ENCODE peak calls at places on chromosomes 1 and 21, in seven cellular contexts. K is upper lobe of right lung, X is HFF-Myc, L is mucosa of descending colon, B is esophagus squamous epithelium, U is cardiac fibroblast, N is IMR-90. M is an unnamed sample.

GRCh38 chr1:26213335-26213905 is 20.6 kb upstream of the CEP85 start:
- DNase-seq in K (no peak), L (no peak), N (no peak), B (no peak), U (no peak), X (no peak), M (no peak)

GRCh38 chr1:33306561-33307493 is 14.1 kb downstream of the A3GALT2 start:
- DNase-seq in X (no peak), U (no peak), K (peak), L (no peak), B (no peak), N (no peak), M (no peak)

GRCh38 chr21:42220138-42220701 is 1.3 kb downstream of the ABCG1 start:
- DNase-seq in N (peak), U (peak), L (peak), B (peak), K (no peak), X (no peak), M (peak)

GRCh38 chr1:155974208-155975165 is 3.9 kb downstream of the ARHGEF2 start:
- DNase-seq in L (no peak), K (no peak), X (no peak), N (no peak), U (no peak), B (no peak), M (no peak)

GRCh38 chr1:1430114-1430982 is 5.1 kb upstream of the VWA1 start:
- DNase-seq in N (peak), K (peak), L (peak), U (peak), B (no peak), X (no peak), M (peak)

GRCh38 chr1:199101635-199102034 is 462.8 kb downstream of the PTPRC start:
- DNase-seq in U (no peak), B (no peak), X (no peak), L (no peak), N (no peak), K (no peak), M (no peak)

GRCh38 chr1:22627331-22627730 is 9.1 kb upstream of the C1QA start:
- DNase-seq in N (no peak), B (no peak), X (no peak), K (no peak), U (no peak), L (no peak), M (no peak)

GRCh38 chr1:193104496-193104905 is 713 bp downstream of the GLRX2 start:
- DNase-seq in L (peak), U (no peak), B (no peak), X (peak), N (peak), K (peak), M (peak)

GRCh38 chr1:119893827-119894700 is 2.3 kb downstream of the ADAM30 start:
- DNase-seq in U (no peak), L (no peak), X (no peak), B (no peak), N (no peak), K (no peak), M (no peak)

GRCh38 chr1:85824066-85824835 is 116.0 kb upstream of the ZNHIT6 start:
- DNase-seq in X (no peak), K (no peak), B (no peak), L (no peak), N (no peak), U (no peak), M (no peak)

GRCh38 chr1:202237052-202237451 is 43.5 kb downstream of the LGR6 start:
- DNase-seq in N (peak), B (no peak), X (no peak), K (peak), L (no peak), U (no peak), M (peak)

GRCh38 chr1:161900155-161900554 is 123.5 kb downstream of the OLFML2B start:
- DNase-seq in N (no peak), U (no peak), K (no peak), L (no peak), X (no peak), B (no peak), M (no peak)

GRCh38 chr1:5889462-5889861 is 102.8 kb downstream of the NPHP4 start:
- DNase-seq in L (no peak), X (no peak), N (no peak), U (no peak), B (no peak), K (no peak), M (no peak)

GRCh38 chr1:5887436-5888290 is 104.6 kb downstream of the NPHP4 start:
- DNase-seq in B (no peak), L (no peak), X (no peak), K (no peak), N (no peak), U (no peak), M (no peak)

GRCh38 chr1:5890346-5891106 is 101.7 kb downstream of the NPHP4 start:
- DNase-seq in B (no peak), U (no peak), X (no peak), L (no peak), K (no peak), N (no peak), M (no peak)

GRCh38 chr1:5889901-5890300 is 102.3 kb downstream of the NPHP4 start:
- DNase-seq in L (no peak), X (no peak), K (no peak), B (no peak), N (no peak), U (no peak), M (no peak)

GRCh38 chr1:5888606-5889211 is 103.5 kb downstream of the NPHP4 start:
- DNase-seq in U (no peak), N (no peak), K (no peak), X (no peak), L (no peak), B (no peak), M (no peak)
- TF ChIP-seq CTCF in U (no peak), N (no peak), K (no peak), X (no peak), L (no peak), B (no peak), M (no peak)

DNA sequence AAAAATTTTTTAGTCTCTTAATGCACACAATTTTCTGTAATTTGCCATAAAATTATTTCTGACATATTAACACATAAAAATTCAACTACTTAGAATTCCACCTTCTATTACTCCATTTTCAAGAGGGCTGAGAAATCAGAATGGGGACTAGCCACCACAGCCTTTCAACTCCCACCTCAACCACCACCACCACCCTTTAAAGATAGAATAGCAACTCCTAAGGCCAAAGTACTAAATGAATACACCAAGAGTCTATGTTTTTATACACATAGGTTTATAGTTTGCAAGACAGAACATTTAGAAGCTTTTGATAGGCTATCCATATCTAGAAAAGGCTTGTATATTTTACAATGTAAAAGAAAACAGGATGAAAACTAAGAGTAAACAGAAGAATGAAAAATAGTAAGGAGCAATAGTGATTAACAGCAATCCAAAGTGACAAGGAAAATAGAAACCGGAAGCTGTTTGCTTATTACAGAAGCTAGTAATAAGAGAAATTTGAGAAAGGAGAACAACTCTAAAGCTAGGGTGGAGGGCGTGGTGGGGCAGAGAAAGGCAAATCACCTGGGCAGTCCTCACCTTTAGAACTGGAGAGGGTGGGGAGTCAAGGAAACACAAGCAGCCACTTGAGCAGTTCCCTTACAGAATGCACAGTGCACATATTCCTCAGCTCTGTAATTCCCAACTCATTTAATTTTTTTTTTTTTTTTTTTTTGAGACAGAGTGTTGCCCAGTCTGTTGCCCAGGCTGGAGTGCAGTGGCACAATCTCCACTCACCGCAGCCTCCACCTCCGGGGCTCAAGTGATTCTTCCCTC is 27.7 kb downstream of the EPS15 start:
- DNase-seq in K (no peak), B (no peak), X (no peak), N (no peak), L (no peak), U (no peak), M (no peak)
- H3K4me3 ChIP-seq in K (no peak), B (no peak), X (no peak), N (no peak), L (no peak), U (no peak), M (no peak)

GRCh38 chr1:3135746-3136455 is 66.9 kb downstream of the PRDM16 start:
- DNase-seq in U (no peak), N (no peak), K (no peak), L (no peak), B (no peak), X (no peak), M (no peak)

GRCh38 chr1:3135073-3135745 is 66.2 kb downstream of the PRDM16 start:
- DNase-seq in U (no peak), K (no peak), N (no peak), B (no peak), L (no peak), X (no peak), M (no peak)

GRCh38 chr1:3132685-3133084 is 63.7 kb downstream of the PRDM16 start:
- DNase-seq in U (no peak), N (no peak), K (no peak), L (no peak), X (no peak), B (no peak), M (no peak)

GRCh38 chr1:3133671-3134070 is 64.7 kb downstream of the PRDM16 start:
- DNase-seq in B (no peak), K (peak), N (no peak), X (no peak), L (no peak), U (peak), M (no peak)

GRCh38 chr1:3134378-3135072 is 65.5 kb downstream of the PRDM16 start:
- DNase-seq in X (no peak), N (no peak), L (no peak), K (no peak), B (no peak), U (no peak), M (no peak)
- TF ChIP-seq CTCF in X (no peak), N (no peak), L (no peak), K (no peak), B (no peak), U (no peak), M (no peak)

GRCh38 chr1:175129644-175129996 is 62.0 kb downstream of the TNN start:
- DNase-seq in U (no peak), X (no peak), B (no peak), L (no peak), K (no peak), N (no peak), M (no peak)

GRCh38 chr1:175131100-175131499 is 61.5 kb downstream of the KIAA0040 start:
- DNase-seq in U (no peak), K (no peak), L (no peak), N (no peak), B (no peak), X (no peak), M (peak)

GRCh38 chr1:175129182-175129581 is 61.5 kb downstream of the TNN start:
- DNase-seq in B (no peak), X (peak), U (peak), L (no peak), N (peak), K (no peak), M (peak)

GRCh38 chr1:175129997-175130648 is 62.5 kb downstream of the KIAA0040 start:
- DNase-seq in X (no peak), L (no peak), K (no peak), N (no peak), U (peak), B (no peak), M (peak)

DNA sequence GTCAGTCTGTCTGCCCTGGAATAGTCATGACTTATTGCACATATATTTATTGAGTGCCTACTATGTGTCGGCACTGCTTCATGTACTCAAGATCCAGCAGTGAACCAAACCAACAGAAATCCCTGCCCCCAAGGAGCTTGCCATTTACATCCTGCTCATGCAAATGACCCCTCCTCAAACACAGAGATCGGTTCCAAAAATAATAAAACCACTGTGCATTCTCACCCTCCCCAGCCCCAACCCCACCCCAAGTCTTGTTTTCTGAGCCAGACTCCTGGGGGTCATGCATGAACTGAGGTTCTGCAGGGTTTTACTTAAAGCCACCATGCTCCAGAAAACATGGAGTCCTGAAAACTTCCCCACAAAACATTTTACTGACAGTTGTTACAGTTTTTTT is 61.9 kb downstream of the KIAA0040 start:
- DNase-seq in X (no peak), N (no peak), B (no peak), L (no peak), K (no peak), U (no peak), M (no peak)
- H3K4me3 ChIP-seq in X (no peak), N (no peak), B (no peak), L (no peak), K (no peak), U (no peak), M (no peak)

DNA sequence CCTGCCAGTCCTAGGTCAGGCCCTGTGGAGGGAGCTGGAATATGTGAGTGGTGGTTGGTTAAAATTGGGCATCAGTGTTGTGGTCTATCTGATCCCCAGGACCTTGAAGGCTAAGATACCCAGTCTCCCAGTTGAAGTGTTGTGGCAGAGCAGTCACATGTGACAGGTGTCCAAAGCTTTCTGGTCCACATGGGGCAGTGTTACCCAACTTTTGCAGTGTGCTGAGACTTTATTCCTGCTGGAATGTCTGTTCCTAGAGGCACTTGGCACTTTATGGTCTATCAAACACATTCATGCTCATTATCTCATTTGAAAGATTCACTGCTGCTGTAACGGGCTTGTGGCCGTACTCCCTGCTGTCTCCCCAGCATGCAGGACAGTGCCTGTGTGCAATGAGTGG is 21.0 kb upstream of the LORICRIN start:
- DNase-seq in N (no peak), L (no peak), B (no peak), K (no peak), U (no peak), X (no peak), M (no peak)
- TF ChIP-seq CTCF in N (no peak), L (no peak), B (peak), K (no peak), U (no peak), X (no peak), M (peak)

M was measured in AG10803.